ENCODE peak calls at places on chromosomes 5 and 9, in four cellular contexts. I is H1, L is K562, E is GM12878. Y is an unnamed sample.

GRCh38 chr5:16411235-16411634 is 54.4 kb downstream of the ZNF622 start:
- DNase-seq in E (no peak), L (no peak), I (no peak), Y (peak)

GRCh38 chr5:144156767-144157171 is 13.7 kb downstream of the YIPF5 start:
- DNase-seq in L (no peak), E (no peak), I (no peak), Y (peak)

GRCh38 chr5:98793223-98793622 is 19.8 kb downstream of the RGMB start:
- DNase-seq in L (no peak), E (no peak), I (no peak), Y (no peak)

GRCh38 chr5:173707392-173707791 is 90.9 kb upstream of the BOD1 start:
- DNase-seq in L (no peak), I (no peak), E (no peak), Y (peak)

GRCh38 chr5:29939988-29940387 is 1253.5 kb upstream of the CDH6 start:
- DNase-seq in E (no peak), L (no peak), I (no peak), Y (no peak)

GRCh38 chr5:94660506-94660905 is 42.0 kb downstream of the SLF1 start:
- DNase-seq in L (no peak), E (no peak), I (no peak), Y (no peak)

GRCh38 chr5:132065351-132065937 is 5.0 kb downstream of the IL3 start:
- DNase-seq in I (peak), E (peak), L (peak), Y (peak)

GRCh38 chr5:143806568-143806967 is 5.4 kb upstream of the HMHB1 start:
- DNase-seq in L (no peak), E (peak), I (no peak), Y (no peak)

GRCh38 chr5:93186031-93186682 is 394.9 kb downstream of the NR2F1-AS1 start:
- DNase-seq in E (no peak), I (no peak), L (no peak), Y (peak)

GRCh38 chr9:95494022-95494415 is 22.8 kb downstream of the PTCH1 start:
- DNase-seq in E (no peak), I (no peak), L (no peak), Y (no peak)

GRCh38 chr5:135367070-135367469 is 32.0 kb downstream of the MACROH2A1 start:
- DNase-seq in I (no peak), E (no peak), L (no peak), Y (peak)

GRCh38 chr5:71839049-71839834 is 120.2 kb downstream of the CARTPT start:
- DNase-seq in I (no peak), E (no peak), L (no peak), Y (no peak)

GRCh38 chr5:176844706-176845391 is 34.5 kb downstream of the UNC5A start:
- DNase-seq in L (no peak), E (no peak), I (no peak), Y (peak)

GRCh38 chr5:144202072-144202471 is 31.4 kb downstream of the KCTD16 start:
- DNase-seq in I (no peak), E (no peak), L (no peak), Y (no peak)

GRCh38 chr9:79195904-79196303 is 375.9 kb upstream of the TLE4 start:
- DNase-seq in E (no peak), L (no peak), I (no peak), Y (peak)

GRCh38 chr5:112684737-112685136 is 52.9 kb upstream of the APC start:
- DNase-seq in I (no peak), E (no peak), L (no peak), Y (peak)

GRCh38 chr5:131218392-131218791 is 45.5 kb upstream of the CDC42SE2 start:
- DNase-seq in I (no peak), E (no peak), L (no peak), Y (peak)

GRCh38 chr5:9529041-9529480 is 16.8 kb downstream of the SEMA5A start:
- DNase-seq in I (no peak), L (no peak), E (no peak), Y (no peak)

GRCh38 chr9:91847576-91847975 is 102.5 kb downstream of the ROR2 start:
- DNase-seq in E (no peak), L (no peak), I (no peak), Y (peak)

GRCh38 chr5:149177911-149178565 is 36.7 kb downstream of the ABLIM3 start:
- DNase-seq in I (no peak), E (no peak), L (no peak), Y (peak)

GRCh38 chr5:132557425-132557805 is 638 bp downstream of the RAD50 start:
- DNase-seq in E (peak), L (peak), I (no peak), Y (peak)

GRCh38 chr5:146880985-146881384 is 2.4 kb upstream of the PPP2R2B start:
- DNase-seq in I (no peak), L (no peak), E (no peak), Y (no peak)

DNA sequence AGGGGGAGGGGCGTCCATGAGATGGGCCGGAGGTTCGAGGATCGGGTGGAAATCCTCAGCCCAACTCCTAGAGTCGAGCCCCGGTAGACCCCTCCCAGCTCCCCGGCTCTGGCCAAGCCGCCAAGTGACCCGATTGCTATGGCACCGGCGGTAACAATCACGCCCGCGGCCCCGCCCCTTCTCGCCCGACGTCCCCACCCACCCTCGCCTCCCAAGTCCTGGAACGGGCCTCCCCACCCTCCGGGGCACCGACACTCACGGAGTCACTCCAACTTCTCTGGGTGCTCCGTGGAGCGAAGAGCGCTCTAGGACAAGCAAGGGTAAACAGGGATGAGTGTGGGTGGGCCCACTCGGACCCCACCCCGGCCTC is at the start of gene SPACA9:
- DNase-seq in I (peak), L (peak), E (no peak), Y (peak)
- TF ChIP-seq CEBPB in I (no peak), L (no peak), E (no peak), Y (no peak)

GRCh38 chr5:102971693-102972293 is 148.1 kb downstream of the GIN1 start:
- DNase-seq in E (no peak), L (peak), I (no peak), Y (peak)

GRCh38 chr5:102975040-102975439 is 144.9 kb downstream of the GIN1 start:
- DNase-seq in E (no peak), I (no peak), L (no peak), Y (no peak)

GRCh38 chr5:102974177-102974576 is 145.8 kb downstream of the GIN1 start:
- DNase-seq in L (no peak), E (no peak), I (no peak), Y (no peak)

DNA sequence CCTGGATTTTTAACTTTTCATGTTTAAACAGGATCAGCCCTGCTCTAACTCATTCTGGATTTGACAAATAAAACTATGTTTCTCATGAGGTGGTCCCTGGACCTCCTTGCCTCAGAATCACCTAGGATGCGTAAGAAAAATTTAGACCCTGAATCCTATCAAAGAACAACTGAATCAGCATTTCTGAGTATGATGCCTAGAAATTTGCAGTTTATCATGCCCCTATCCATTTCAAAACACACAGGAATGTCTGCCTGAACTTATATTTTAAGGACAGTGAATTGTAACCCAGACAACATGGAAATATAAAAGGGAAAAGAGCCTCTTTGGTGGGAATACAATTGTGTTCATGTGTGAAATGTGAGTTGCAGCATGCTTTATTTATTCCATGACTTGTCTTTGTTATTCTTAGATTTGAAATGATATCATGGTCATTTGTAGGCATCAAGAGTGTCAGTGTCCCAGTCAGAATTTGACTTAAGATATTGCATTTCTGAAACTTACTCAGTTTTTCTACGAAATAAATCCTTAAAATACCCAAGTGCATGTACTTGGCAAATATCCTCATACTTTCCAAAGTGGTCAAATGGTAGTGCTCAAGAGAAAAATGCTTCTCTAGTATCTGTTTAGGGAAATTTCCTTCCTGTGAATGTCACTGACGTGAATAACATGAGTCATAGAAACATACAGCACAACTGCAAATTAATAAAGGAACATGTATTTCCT is 144.3 kb downstream of the GIN1 start:
- DNase-seq in L (no peak), I (no peak), E (no peak), Y (peak)
- TF ChIP-seq CHD1 in L (no peak), I (no peak), E (no peak), Y (no peak)

GRCh38 chr9:116233160-116233530 is 79.6 kb downstream of the PAPPA start:
- DNase-seq in E (no peak), L (no peak), I (no peak), Y (no peak)

GRCh38 chr9:116237456-116237855 is 83.9 kb downstream of the PAPPA start:
- DNase-seq in L (no peak), E (no peak), I (no peak), Y (no peak)

GRCh38 chr9:116234091-116234490 is 80.5 kb downstream of the PAPPA start:
- DNase-seq in E (no peak), L (no peak), I (no peak), Y (peak)

GRCh38 chr9:116238751-116239340 is 85.3 kb downstream of the PAPPA start:
- DNase-seq in L (no peak), E (no peak), I (no peak), Y (peak)

GRCh38 chr9:116238225-116238624 is 84.6 kb downstream of the PAPPA start:
- DNase-seq in L (no peak), I (no peak), E (no peak), Y (peak)
- TF ChIP-seq RAD21 in L (no peak), I (no peak), E (no peak), Y (no peak)

GRCh38 chr5:79837707-79838620 is 148.3 kb downstream of the CMYA5 start:
- DNase-seq in L (no peak), I (peak), E (no peak), Y (no peak)
- TF ChIP-seq CEBPB in L (no peak), I (no peak), E (no peak), Y (no peak)

DNA sequence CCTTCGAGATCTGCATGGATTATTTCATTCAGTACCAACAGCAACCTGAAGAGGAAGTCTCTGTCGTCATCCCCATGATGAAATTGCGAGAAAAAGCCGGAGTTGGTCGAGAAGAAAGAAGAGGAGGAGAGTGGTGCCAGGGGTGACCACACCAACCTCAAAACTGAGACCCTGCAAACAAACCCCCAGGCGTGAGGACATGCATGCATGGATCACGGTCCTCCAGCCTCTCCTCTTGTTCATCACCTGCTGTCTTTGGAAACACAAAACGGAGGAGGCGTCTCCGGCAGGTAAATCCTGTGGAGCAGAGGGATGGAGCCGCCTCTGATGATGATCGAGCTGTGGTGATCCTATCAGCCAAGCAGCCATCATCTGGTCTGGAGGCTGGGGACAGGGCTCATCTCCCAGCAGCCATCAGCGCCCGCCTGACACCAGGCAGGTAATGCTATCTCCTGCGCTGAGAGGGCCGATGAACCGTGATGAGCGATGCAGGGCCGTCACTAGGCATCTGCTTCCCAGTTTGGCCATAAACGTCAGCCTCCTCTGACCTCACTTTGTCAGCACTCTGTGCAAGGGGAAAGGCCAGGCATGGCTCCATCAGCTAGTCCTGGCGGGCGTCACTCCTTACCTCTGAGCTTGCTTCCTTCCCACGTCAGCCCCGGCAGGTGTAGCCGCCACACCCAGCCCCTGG is 114.5 kb upstream of the IRX2 start:
- DNase-seq in I (no peak), L (no peak), E (no peak), Y (no peak)
- TF ChIP-seq CHD1 in I (no peak), L (no peak), E (no peak), Y (no peak)

GRCh38 chr5:28066856-28067255 is 1028.5 kb upstream of the CDH9 start:
- DNase-seq in L (no peak), I (no peak), E (no peak), Y (no peak)
- TF ChIP-seq RAD21 in L (no peak), I (peak), E (no peak), Y (no peak)

DNA sequence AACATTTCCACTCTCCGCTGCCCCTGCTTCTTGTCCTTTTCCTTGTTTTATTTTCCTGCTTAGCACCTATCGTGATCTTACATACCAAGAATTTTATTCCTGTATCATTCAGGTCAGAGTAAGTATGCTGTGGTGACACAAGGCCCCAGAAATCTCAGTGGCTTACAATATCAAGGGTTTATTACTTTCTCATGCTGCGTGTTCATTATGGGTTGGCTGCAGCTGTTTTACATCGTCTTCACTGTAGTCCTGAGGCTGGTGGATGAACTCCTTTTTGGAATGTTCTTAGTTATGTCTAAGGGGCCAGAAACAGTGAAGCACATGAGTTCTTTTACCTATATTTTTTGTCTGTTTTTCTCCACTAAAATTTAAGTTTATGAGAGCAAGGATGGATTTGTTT is 51.2 kb downstream of the FCHO2 start:
- DNase-seq in E (no peak), I (no peak), L (no peak), Y (no peak)
- TF ChIP-seq CEBPB in E (no peak), I (no peak), L (no peak), Y (no peak)

DNA sequence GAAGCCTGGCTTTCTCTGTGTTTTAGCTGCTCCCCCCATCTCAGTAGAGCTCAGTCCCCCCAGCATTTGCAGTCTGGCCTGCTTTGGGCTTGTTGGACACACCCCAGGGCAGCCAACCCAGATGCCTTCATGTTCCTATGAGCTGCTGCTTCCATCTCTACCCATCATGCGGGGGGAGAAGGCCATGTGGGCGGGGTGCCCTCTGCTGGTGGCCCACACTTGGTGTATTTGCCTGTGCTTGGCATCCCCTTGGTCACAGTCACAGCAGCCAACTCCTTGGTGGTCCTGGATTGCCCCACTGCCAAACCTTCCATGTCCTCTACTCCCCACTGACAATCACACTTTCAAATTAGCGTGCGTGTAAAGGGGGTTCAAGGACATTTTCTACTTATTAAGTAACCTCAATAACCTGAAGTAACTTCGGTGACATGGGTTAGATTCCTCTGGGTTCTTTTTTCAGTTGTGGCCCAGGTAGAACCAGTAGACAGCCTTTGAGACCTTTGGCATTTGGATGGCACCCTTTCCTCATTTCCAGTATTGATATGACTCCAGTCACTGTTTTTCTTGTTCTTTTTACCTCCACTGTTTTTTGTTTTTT is 42.8 kb downstream of the SNX30 start:
- DNase-seq in I (peak), L (peak), E (peak), Y (peak)
- TF ChIP-seq CHD1 in I (no peak), L (no peak), E (no peak), Y (no peak)

Y was measured in IMR-90.